ENCODE peak calls at places on chromosome 11, in eight cellular contexts. V, D, W, K, N, X, C and R are unnamed samples.

GRCh38 chr11:93085097-93085496 is 112.7 kb downstream of the SLC36A4 start:
- DNase-seq in C (no peak), X (no peak), D (no peak), W (no peak), V (no peak), N (no peak), K (no peak), R (no peak)

GRCh38 chr11:5368502-5369043 is 15.0 kb upstream of the OR51M1 start:
- DNase-seq in N (no peak), X (no peak), C (no peak), W (peak; percentile 75), V (no peak), K (no peak), D (no peak), R (no peak)

GRCh38 chr11:102390667-102391449 is 43.8 kb downstream of the BIRC2 start:
- DNase-seq in V (peak; percentile 21), D (peak; percentile 58), C (no peak), W (peak; percentile 91), X (peak; percentile 33), K (peak; percentile 65), N (peak; percentile 46), R (no peak)

GRCh38 chr11:112162761-112163669 is 879 bp downstream of the IL18 start:
- DNase-seq in X (no peak), K (no peak), C (no peak), D (no peak), N (no peak), W (no peak), V (no peak), R (no peak)

GRCh38 chr11:86792150-86792549 is 8.2 kb upstream of the PRSS23 start:
- DNase-seq in C (no peak), N (no peak), D (no peak), W (no peak), X (no peak), V (no peak), K (no peak), R (no peak)

GRCh38 chr11:70210051-70210501 is 7.0 kb downstream of the FADD start:
- DNase-seq in N (no peak), D (no peak), V (no peak), K (no peak), C (no peak), X (no peak), W (no peak), R (no peak)

GRCh38 chr11:86183694-86184093 is 60.9 kb upstream of the EED start:
- DNase-seq in V (no peak), D (no peak), C (no peak), W (no peak), X (no peak), N (no peak), K (no peak), R (no peak)

GRCh38 chr11:12126352-12127019 is 16.1 kb downstream of the MICAL2 start:
- DNase-seq in V (no peak), D (no peak), N (no peak), W (no peak), K (no peak), X (no peak), C (no peak), R (no peak)

GRCh38 chr11:33567004-33567403 is 133.6 kb downstream of the C11orf91 start:
- DNase-seq in K (no peak), N (no peak), W (no peak), D (no peak), C (no peak), V (no peak), X (no peak), R (no peak)

GRCh38 chr11:76799061-76799804 is 16.1 kb downstream of the TSKU start:
- DNase-seq in C (no peak), N (peak; percentile 84), V (no peak), K (peak; percentile 73), W (peak; percentile 88), D (peak; percentile 78), X (peak; percentile 67), R (peak; percentile 8)

GRCh38 chr11:12044799-12045198 is 36.4 kb upstream of the DKK3 start:
- DNase-seq in N (no peak), D (no peak), X (no peak), C (no peak), V (no peak), K (peak; percentile 75), W (no peak), R (no peak)

GRCh38 chr11:123231777-123232176 is 36.7 kb upstream of the CLMP start:
- DNase-seq in N (no peak), C (no peak), V (no peak), W (no peak), X (no peak), K (no peak), D (no peak), R (no peak)

GRCh38 chr11:96162816-96163499 is 180.0 kb downstream of the MAML2 start:
- DNase-seq in K (no peak), X (no peak), V (peak; percentile 76), W (peak; percentile 50), D (no peak), N (no peak), C (peak; percentile 87), R (no peak)

GRCh38 chr11:134020598-134020997 is 48.3 kb upstream of the JAM3 start:
- DNase-seq in X (no peak), K (no peak), N (no peak), D (no peak), C (no peak), V (no peak), W (no peak), R (no peak)

GRCh38 chr11:77195071-77195705 is 67.1 kb downstream of the MYO7A start:
- DNase-seq in C (no peak), V (no peak), N (no peak), D (no peak), W (no peak), X (no peak), K (peak; percentile 40), R (peak; percentile 27)

GRCh38 chr11:12245091-12245490 is 132.3 kb upstream of the PARVA start:
- DNase-seq in X (no peak), W (no peak), D (no peak), K (peak; percentile 78), V (no peak), C (no peak), N (no peak), R (peak; percentile 82)

GRCh38 chr11:34468209-34468841 is 29.6 kb downstream of the CAT start:
- DNase-seq in X (no peak), N (no peak), V (no peak), W (peak; percentile 54), K (no peak), C (no peak), D (no peak), R (no peak)

GRCh38 chr11:130655308-130655707 is 206.9 kb downstream of the ADAMTS15 start:
- DNase-seq in X (no peak), W (no peak), N (no peak), D (no peak), C (no peak), K (no peak), V (no peak), R (no peak)

GRCh38 chr11:115103921-115104320 is 400.3 kb downstream of the CADM1 start:
- DNase-seq in N (no peak), X (no peak), V (no peak), D (no peak), C (no peak), W (no peak), K (no peak), R (no peak)

GRCh38 chr11:2269601-2270321 is 627 bp downstream of the ASCL2 start:
- DNase-seq in N (peak; percentile 44), D (peak; percentile 72), C (no peak), V (peak; percentile 6), X (peak; percentile 22), K (peak; percentile 36), W (peak; percentile 87), R (no peak)

GRCh38 chr11:11849127-11849746 is 7.5 kb downstream of the USP47 start:
- DNase-seq in K (no peak), X (peak; percentile 43), D (peak; percentile 6), V (no peak), W (peak; percentile 88), C (no peak), N (peak; percentile 24), R (peak; percentile 7)

GRCh38 chr11:125314264-125315087 is 149.9 kb downstream of the PKNOX2 start:
- DNase-seq in X (no peak), W (no peak), V (no peak), C (no peak), K (no peak), D (no peak), N (no peak), R (no peak)

GRCh38 chr11:47483408-47483807 is 34.5 kb upstream of the RAPSN start:
- DNase-seq in V (no peak), W (no peak), D (no peak), C (no peak), X (no peak), N (no peak), K (no peak), R (no peak)

GRCh38 chr11:18270102-18270501 is 4.0 kb downstream of the SAA1 start:
- DNase-seq in K (no peak), N (no peak), D (no peak), X (no peak), W (no peak), C (no peak), V (no peak), R (no peak)

GRCh38 chr11:73481626-73482025 is 105.4 kb downstream of the RELT start:
- DNase-seq in V (no peak), W (no peak), X (no peak), D (no peak), C (no peak), N (no peak), K (no peak), R (no peak)

GRCh38 chr11:2684581-2684980 is 15.2 kb downstream of the KCNQ1OT1 start:
- DNase-seq in W (no peak), C (no peak), K (no peak), D (no peak), X (no peak), V (no peak), N (no peak), R (no peak)

GRCh38 chr11:65537620-65538231 is 12.8 kb downstream of the SCYL1 start:
- DNase-seq in D (no peak), K (no peak), X (no peak), V (no peak), N (no peak), W (no peak), C (no peak), R (no peak)

GRCh38 chr11:6735306-6735705 is 36.5 kb downstream of the OR2AG2 start:
- DNase-seq in K (no peak), V (no peak), W (no peak), C (no peak), N (no peak), X (no peak), D (no peak), R (no peak)

GRCh38 chr11:91081440-91082088 is 858.7 kb upstream of the CHORDC1 start:
- DNase-seq in D (no peak), K (no peak), X (no peak), C (peak; percentile 56), W (peak; percentile 78), N (no peak), V (no peak), R (no peak)

GRCh38 chr11:68214173-68215086 is 1.3 kb upstream of the KMT5B start:
- DNase-seq in C (no peak), K (peak; percentile 56), W (peak; percentile 29), N (peak; percentile 22), D (no peak), V (no peak), X (no peak), R (no peak)

GRCh38 chr11:9506489-9507343 is 45.9 kb downstream of the ZNF143 start:
- DNase-seq in N (peak; percentile 79), K (peak; percentile 64), X (peak; percentile 64), D (peak; percentile 68), V (peak; percentile 39), W (peak; percentile 92), C (no peak), R (peak; percentile 53)

GRCh38 chr11:63490551-63491239 is at the start of gene PLAAT5:
- DNase-seq in D (no peak), X (no peak), W (peak; percentile 84), V (no peak), K (peak; percentile 58), C (no peak), N (peak; percentile 36), R (no peak)

GRCh38 chr11:27934830-27935145 is 173.2 kb downstream of the KIF18A start:
- DNase-seq in D (no peak), V (peak; percentile 90), W (peak; percentile 89), X (no peak), K (no peak), N (no peak), C (no peak), R (no peak)

GRCh38 chr11:16403851-16404250 is 47.5 kb upstream of the SOX6 start:
- DNase-seq in X (no peak), C (no peak), V (no peak), K (no peak), N (no peak), D (no peak), W (no peak), R (no peak)